ENCODE peak calls at places on chromosome 7, in eight cellular contexts. F, T, M, U, X, P, R and Y are unnamed samples.

GRCh38 chr7:158824028-158824427 is 5.3 kb downstream of the ESYT2 start:
- DNase-seq in M (peak), U (no peak), R (no peak), T (no peak), F (no peak), X (no peak), P (no peak), Y (no peak)

GRCh38 chr7:99928994-99929729 is at the start of gene GJC3:
- DNase-seq in F (no peak), T (no peak), U (no peak), M (peak), X (peak), P (peak), R (peak), Y (peak)

GRCh38 chr7:136134503-136134902 is 157.3 kb upstream of the MTPN start:
- DNase-seq in P (no peak), T (no peak), R (no peak), U (no peak), M (no peak), X (no peak), F (no peak), Y (peak)

GRCh38 chr7:107700570-107700969 is 39.9 kb downstream of the SLC26A4 start:
- DNase-seq in F (no peak), X (no peak), T (no peak), P (no peak), U (no peak), R (no peak), M (no peak), Y (no peak)

GRCh38 chr7:47088329-47089067 is 493.4 kb downstream of the TNS3 start:
- DNase-seq in P (no peak), F (no peak), R (peak), U (peak), X (peak), T (peak), M (no peak), Y (peak)

GRCh38 chr7:47497367-47498096 is 84.4 kb downstream of the TNS3 start:
- DNase-seq in M (no peak), T (no peak), R (no peak), X (no peak), F (no peak), U (no peak), P (no peak), Y (no peak)

GRCh38 chr7:36130236-36130945 is 22.7 kb upstream of the EEPD1 start:
- DNase-seq in P (no peak), M (no peak), T (no peak), U (no peak), F (no peak), X (no peak), R (no peak), Y (no peak)

GRCh38 chr7:50560865-50561351 is 4.3 kb downstream of the DDC start:
- DNase-seq in F (no peak), U (no peak), P (peak), M (no peak), T (no peak), X (no peak), R (no peak), Y (no peak)

GRCh38 chr7:51079494-51079893 is 237.1 kb downstream of the COBL start:
- DNase-seq in P (no peak), U (no peak), T (no peak), F (no peak), M (no peak), X (no peak), R (no peak), Y (peak)

GRCh38 chr7:39948375-39948774 is 1.7 kb upstream of the CDK13 start:
- DNase-seq in F (no peak), U (no peak), M (no peak), R (peak), P (no peak), X (no peak), T (no peak), Y (no peak)

GRCh38 chr7:17968791-17969715 is 28.8 kb upstream of the SNX13 start:
- DNase-seq in F (no peak), T (no peak), P (no peak), X (no peak), M (no peak), R (no peak), U (no peak), Y (no peak)

GRCh38 chr7:112080441-112080840 is 125.8 kb downstream of the DOCK4 start:
- DNase-seq in X (no peak), F (no peak), R (no peak), U (peak), M (no peak), P (no peak), T (peak), Y (peak)

GRCh38 chr7:7868245-7868899 is 100.2 kb upstream of the GLCCI1 start:
- DNase-seq in T (no peak), F (no peak), M (no peak), U (no peak), P (no peak), X (no peak), R (no peak), Y (no peak)